ENCODE peak calls at places on chromosomes 13 and 19, in five cellular contexts. K is CD8-positive, alpha-beta T cell; M is mammary epithelial cell; S is H7; Q is SJSA1. J is an unnamed sample.

GRCh38 chr19:45547211-45547770 is 37.3 kb downstream of the OPA3 start:
- DNase-seq in K (no peak), M (no peak), S (no peak), Q (no peak), J (no peak)

GRCh38 chr13:44399045-44399444 is 25.4 kb downstream of the SERP2 start:
- DNase-seq in K (no peak), M (no peak), S (no peak), Q (no peak), J (no peak)

GRCh38 chr13:36709136-36709895 is 35.5 kb downstream of the SERTM1 start:
- DNase-seq in K (no peak), M (no peak), S (no peak), Q (no peak), J (no peak)

GRCh38 chr13:42283574-42283973 is 11.6 kb downstream of the AKAP11 start:
- DNase-seq in K (no peak), M (no peak), S (no peak), Q (no peak), J (no peak)

GRCh38 chr13:63010072-63010658 is 1594.5 kb upstream of the PCDH20 start:
- DNase-seq in K (no peak), M (no peak), S (no peak), Q (no peak), J (no peak)

GRCh38 chr13:71290963-71291937 is 575.8 kb downstream of the DACH1 start:
- DNase-seq in K (peak), M (peak), S (no peak), Q (peak), J (no peak)

GRCh38 chr13:75079226-75079625 is 402.7 kb downstream of the TBC1D4 start:
- DNase-seq in K (no peak), M (peak), S (no peak), Q (no peak), J (no peak)

GRCh38 chr13:84684804-84685203 is 802.5 kb upstream of the SLITRK1 start:
- DNase-seq in K (no peak), M (peak), S (no peak), Q (no peak), J (no peak)

GRCh38 chr19:39701291-39701690 is 3.0 kb upstream of the LGALS14 start:
- DNase-seq in K (no peak), M (no peak), S (no peak), Q (no peak), J (no peak)

GRCh38 chr19:1052349-1052967 is 12.6 kb downstream of the ABCA7 start:
- DNase-seq in K (no peak), M (no peak), S (no peak), Q (no peak), J (no peak)

GRCh38 chr19:43457809-43458208 is 7.6 kb downstream of the LYPD3 start:
- DNase-seq in K (no peak), M (no peak), S (no peak), Q (no peak), J (no peak)

GRCh38 chr13:85093808-85094207 is 705.4 kb downstream of the SLITRK6 start:
- DNase-seq in K (no peak), M (peak), S (no peak), Q (no peak), J (peak)

GRCh38 chr13:98706446-98707110 is 45.9 kb downstream of the SLC15A1 start:
- DNase-seq in K (no peak), M (peak), S (no peak), Q (peak), J (no peak)

GRCh38 chr13:24644051-24644450 is 36.2 kb upstream of the ATP12A start:
- DNase-seq in K (no peak), M (no peak), S (no peak), Q (no peak), J (peak)

GRCh38 chr19:28633223-28634030 is 579.5 kb downstream of the UQCRFS1 start:
- DNase-seq in K (peak), M (peak), S (peak), Q (no peak), J (peak)

GRCh38 chr13:27403252-27403678 is 21.2 kb upstream of the GTF3A start:
- DNase-seq in K (no peak), M (peak), S (no peak), Q (no peak), J (peak)

GRCh38 chr19:49771674-49772139 is 4.9 kb downstream of the AP2A1 start:
- DNase-seq in K (no peak), M (no peak), S (no peak), Q (no peak), J (no peak)

GRCh38 chr13:71477735-71478134 is 389.3 kb downstream of the DACH1 start:
- DNase-seq in K (no peak), M (no peak), S (peak), Q (no peak), J (no peak)

GRCh38 chr13:97130201-97130600 is 91.9 kb upstream of the MBNL2 start:
- DNase-seq in K (no peak), M (no peak), S (no peak), Q (no peak), J (peak)

GRCh38 chr13:24865158-24865557 is 101.2 kb downstream of the RNF17 start:
- DNase-seq in K (no peak), M (no peak), S (no peak), Q (no peak), J (no peak)

GRCh38 chr13:19818223-19818842 is 35.6 kb upstream of the PSPC1 start:
- DNase-seq in K (peak), M (no peak), S (peak), Q (peak), J (no peak)

GRCh38 chr13:28322256-28322895 is 172.6 kb downstream of the FLT1 start:
- DNase-seq in K (no peak), M (no peak), S (no peak), Q (no peak), J (no peak)

GRCh38 chr19:16014923-16015804 is 61.1 kb upstream of the TPM4 start:
- DNase-seq in K (no peak), M (no peak), S (peak), Q (no peak), J (no peak)

GRCh38 chr13:70457474-70457873 is 349.2 kb upstream of the KLHL1 start:
- DNase-seq in K (no peak), M (no peak), S (no peak), Q (no peak), J (no peak)

GRCh38 chr13:43804461-43805070 is 17.8 kb upstream of the ENOX1 start:
- DNase-seq in K (peak), M (peak), S (peak), Q (no peak), J (no peak)

GRCh38 chr13:96806750-96807149 is 187.5 kb downstream of the OXGR1 start:
- DNase-seq in K (no peak), M (no peak), S (no peak), Q (no peak), J (no peak)

GRCh38 chr19:1260749-1261511 is 8.2 kb upstream of the CIRBP start:
- DNase-seq in K (peak), M (peak), S (peak), Q (peak), J (peak)

GRCh38 chr19:35797663-35798062 is 15.0 kb downstream of the PRODH2 start:
- DNase-seq in K (no peak), M (no peak), S (peak), Q (peak), J (no peak)

GRCh38 chr19:2100719-2101061 is 4.0 kb downstream of the IZUMO4 start:
- DNase-seq in K (no peak), M (no peak), S (no peak), Q (no peak), J (no peak)

GRCh38 chr19:18594096-18594823 is 5.7 kb downstream of the REX1BD start:
- DNase-seq in K (peak), M (peak), S (peak), Q (peak), J (peak)
- H3K4me3 ChIP-seq in K (peak), M (peak), S (peak), Q (no peak), J (peak)

DNA sequence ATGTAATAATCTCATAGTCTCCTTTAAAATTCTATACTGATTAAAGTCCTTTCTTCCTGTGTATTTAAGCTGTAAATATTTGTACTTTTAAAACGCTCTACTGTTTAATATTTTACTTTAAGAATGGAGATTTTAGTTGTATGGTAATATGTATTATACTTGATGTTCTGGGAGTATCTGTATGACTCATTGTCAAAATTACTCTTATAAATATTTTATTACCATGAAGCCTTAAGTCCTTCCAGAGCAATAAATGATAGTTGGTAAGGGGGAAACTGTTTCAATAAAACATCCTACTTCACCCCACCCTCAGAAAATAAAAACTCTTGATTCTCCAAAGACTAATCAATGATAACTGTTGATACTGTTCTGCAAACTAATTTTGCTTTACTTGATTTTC is 6.4 kb downstream of the PCDH9 start:
- DNase-seq in K (no peak), M (no peak), S (no peak), Q (no peak), J (no peak)
- H3K4me3 ChIP-seq in K (no peak), M (no peak), S (no peak), Q (no peak), J (peak)

DNA sequence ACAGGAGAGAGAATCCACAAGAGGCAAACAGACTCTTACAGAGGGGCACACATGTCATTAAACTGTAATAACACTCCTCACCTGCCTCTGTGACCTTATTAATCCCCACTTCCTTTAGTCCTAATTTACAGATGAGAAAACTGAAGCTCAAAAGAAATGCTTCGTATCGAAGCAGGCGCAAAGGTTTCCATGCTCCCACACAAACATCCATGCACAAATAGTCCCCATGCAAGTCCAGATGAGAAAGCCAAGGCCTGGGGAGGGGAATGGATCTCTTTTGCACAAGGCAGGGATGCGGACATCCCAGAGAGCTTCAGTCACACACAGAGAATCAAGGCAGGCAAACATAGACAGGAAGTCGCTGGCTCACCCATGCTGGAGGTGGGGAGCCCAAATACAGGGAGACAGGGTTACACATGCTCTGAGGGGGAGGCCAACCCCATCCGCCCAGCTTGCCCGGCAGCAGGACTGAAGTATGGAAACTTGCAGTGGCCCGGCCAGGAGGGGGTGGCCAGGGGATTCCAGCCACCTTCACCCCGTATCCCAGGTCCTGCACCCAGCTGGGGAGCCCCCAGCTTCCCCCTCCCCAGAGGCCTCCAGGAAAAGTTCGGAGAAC is 468 bp downstream of the S1PR5 start:
- DNase-seq in K (peak), M (peak), S (no peak), Q (no peak), J (no peak)
- H3K4me3 ChIP-seq in K (peak), M (peak), S (peak), Q (no peak), J (peak)

GRCh38 chr13:78372581-78372980 is 230.8 kb downstream of the POU4F1 start:
- DNase-seq in K (no peak), M (no peak), S (no peak), Q (no peak), J (peak)
- H3K4me3 ChIP-seq in K (no peak), M (no peak), S (no peak), Q (no peak), J (no peak)

GRCh38 chr19:19624032-19624570 is 3.9 kb downstream of the LPAR2 start:
- DNase-seq in K (no peak), M (no peak), S (no peak), Q (no peak), J (no peak)

GRCh38 chr19:19627716-19628498 is at the start of gene LPAR2:
- DNase-seq in K (peak), M (peak), S (peak), Q (no peak), J (no peak)

GRCh38 chr19:19628499-19629134 is 597 bp upstream of the LPAR2 start:
- DNase-seq in K (peak), M (peak), S (peak), Q (no peak), J (peak)

GRCh38 chr19:19627442-19627715 is 641 bp downstream of the LPAR2 start:
- DNase-seq in K (no peak), M (no peak), S (peak), Q (no peak), J (no peak)

DNA sequence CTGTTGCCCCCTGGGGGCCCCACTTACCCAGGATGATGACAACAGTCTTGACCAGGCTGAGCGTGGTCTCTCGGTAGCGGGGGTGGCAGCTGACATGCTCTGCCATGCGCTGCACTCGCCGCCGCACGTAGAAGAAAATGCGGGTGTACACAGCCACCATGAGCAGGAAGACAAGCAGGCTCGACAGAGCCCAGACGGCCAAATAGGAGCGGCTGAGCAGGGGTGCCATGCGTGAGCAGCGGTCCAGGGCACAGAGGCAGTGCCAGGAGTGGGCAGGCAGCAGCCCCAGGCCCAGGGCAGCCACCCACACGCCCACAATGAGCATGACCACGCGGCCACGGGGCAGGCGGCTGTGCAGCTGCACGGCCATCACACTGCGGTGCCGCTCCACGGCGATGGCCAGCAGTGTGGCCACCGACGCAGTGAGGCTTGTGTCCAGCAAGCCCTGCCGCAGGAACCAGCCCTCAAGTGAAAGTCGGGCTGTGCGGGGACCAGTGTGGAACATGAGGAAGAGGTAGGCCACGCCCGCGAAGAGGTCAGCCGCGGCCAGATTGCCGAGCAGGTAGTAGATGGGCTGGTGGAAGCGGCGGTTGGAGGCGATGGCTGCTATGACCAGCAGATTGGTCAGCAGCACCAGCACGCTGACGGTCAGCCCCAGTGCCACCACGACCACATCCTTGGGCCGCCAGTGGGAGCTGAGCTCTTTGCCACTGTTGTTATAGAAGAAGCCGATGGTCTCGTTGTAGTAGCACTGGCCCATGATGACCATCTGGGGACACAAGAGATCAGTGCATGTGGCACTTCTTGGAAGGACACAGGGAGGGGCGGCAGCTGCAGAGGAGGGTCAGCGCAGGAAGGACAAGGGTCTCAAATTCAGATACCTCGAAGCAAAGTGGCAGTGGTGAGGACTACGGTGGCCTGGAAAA is 1.2 kb downstream of the LPAR2 start:
- DNase-seq in K (no peak), M (no peak), S (peak), Q (no peak), J (no peak)
- H3K4me3 ChIP-seq in K (peak), M (peak), S (peak), Q (no peak), J (no peak)

DNA sequence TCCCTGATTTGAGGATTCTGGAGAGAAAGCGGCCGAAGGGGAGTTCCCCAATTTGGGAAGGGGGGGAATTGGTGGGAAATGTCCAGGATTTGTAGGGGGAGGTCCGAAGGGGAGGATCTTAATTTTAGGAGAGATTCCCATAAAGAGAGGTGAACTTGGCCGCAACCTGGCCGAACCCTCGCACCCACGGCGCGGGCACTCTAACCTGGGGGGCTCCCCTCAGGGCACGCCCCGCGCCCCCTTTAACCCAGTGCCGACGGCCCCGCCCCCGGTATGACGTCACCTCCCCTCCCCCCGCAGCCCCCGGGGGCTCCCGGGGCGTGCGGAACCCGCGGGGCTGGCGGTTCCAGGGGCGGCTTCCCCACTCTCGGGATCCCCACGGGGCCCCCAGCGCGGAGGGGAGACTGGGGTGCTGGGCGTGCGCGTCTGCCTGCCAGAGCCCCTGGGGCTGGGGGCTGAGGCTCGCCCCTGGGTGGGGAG is 1.1 kb downstream of the PTPRS start:
- DNase-seq in K (peak), M (no peak), S (peak), Q (no peak), J (no peak)
- H3K4me3 ChIP-seq in K (peak), M (peak), S (peak), Q (peak), J (peak)

DNA sequence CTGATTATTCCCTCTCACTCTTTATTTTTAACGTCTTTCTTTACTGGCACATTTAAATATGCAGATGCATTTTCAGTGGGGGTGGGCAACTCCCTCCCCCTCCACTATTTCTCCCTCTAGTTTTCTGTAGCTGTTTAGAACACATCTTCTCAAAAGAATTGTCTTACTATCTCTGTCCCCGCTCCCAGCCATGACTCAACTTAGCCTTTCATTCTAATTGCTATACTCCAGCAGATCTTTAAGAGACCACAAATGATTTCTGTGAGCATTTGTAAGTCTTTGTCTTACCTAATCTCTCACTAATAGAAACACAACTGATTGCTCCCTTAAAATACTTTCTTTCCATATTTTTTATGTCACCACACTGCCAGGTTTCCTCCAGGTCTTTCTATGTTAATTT is 350.9 kb downstream of the SPRY2 start:
- DNase-seq in K (no peak), M (no peak), S (no peak), Q (peak), J (no peak)
- H3K4me3 ChIP-seq in K (no peak), M (no peak), S (no peak), Q (no peak), J (no peak)

J was measured in skeletal muscle cell.